ENCODE peak calls at places on chromosomes 5 and 9, in four cellular contexts. H is iPS DF 6.9, M is ovary, Q is spleen. S is an unnamed sample.
A peak's percentile ranks its signal among the peaks of the same experiment; 100 is the strongest.

GRCh38 chr9:121299467-121300282 is 31.7 kb downstream of the GSN start:
- DNase-seq in H (no peak), M (peak; percentile 64), Q (peak; percentile 87), S (peak; percentile 4)

GRCh38 chr5:151310932-151311331 is 7.4 kb upstream of the SLC36A3 start:
- DNase-seq in H (no peak), M (no peak), Q (no peak), S (no peak)

GRCh38 chr5:145554399-145554798 is 280.7 kb downstream of the PRELID2 start:
- DNase-seq in H (no peak), M (no peak), Q (no peak), S (no peak)

GRCh38 chr9:93959739-93960154 is 4.6 kb upstream of the BARX1 start:
- DNase-seq in H (no peak), M (no peak), Q (no peak), S (no peak)

GRCh38 chr5:9059920-9060691 is 485.8 kb downstream of the SEMA5A start:
- DNase-seq in H (no peak), M (no peak), Q (no peak), S (no peak)

GRCh38 chr5:156699147-156699546 is 150.9 kb upstream of the PPP1R2B start:
- DNase-seq in H (no peak), M (no peak), Q (no peak), S (no peak)

GRCh38 chr5:177113566-177114424 is 19.8 kb upstream of the NSD1 start:
- DNase-seq in H (no peak), M (peak; percentile 79), Q (peak; percentile 92), S (peak; percentile 67)

GRCh38 chr5:77785229-77785628 is 9.1 kb upstream of the TBCA start:
- DNase-seq in H (no peak), M (no peak), Q (peak; percentile 72), S (no peak)

GRCh38 chr5:177491983-177492746 is 5.2 kb downstream of the PDLIM7 start:
- DNase-seq in H (no peak), M (no peak), Q (no peak), S (no peak)

GRCh38 chr9:131366745-131367401 is 27.0 kb upstream of the PRRC2B start:
- DNase-seq in H (no peak), M (peak; percentile 51), Q (no peak), S (no peak)

GRCh38 chr5:38607930-38608545 is 51.6 kb upstream of the LIFR start:
- DNase-seq in H (no peak), M (no peak), Q (no peak), S (no peak)

GRCh38 chr5:91074615-91075014 is 308.5 kb downstream of the ARRDC3 start:
- DNase-seq in H (no peak), M (no peak), Q (no peak), S (no peak)

GRCh38 chr9:83070257-83070656 is 7.3 kb upstream of the RASEF start:
- DNase-seq in H (no peak), M (no peak), Q (no peak), S (no peak)

GRCh38 chr9:73451003-73451402 is 299.3 kb downstream of the ANXA1 start:
- DNase-seq in H (no peak), M (no peak), Q (no peak), S (no peak)

GRCh38 chr9:134136117-134136996 is 475 bp downstream of the WDR5 start:
- DNase-seq in H (no peak), M (peak; percentile 57), Q (no peak), S (no peak)

GRCh38 chr9:99822596-99823391 is 1.1 kb downstream of the NR4A3 start:
- DNase-seq in H (no peak), M (peak; percentile 52), Q (peak; percentile 85), S (peak; percentile 39)

GRCh38 chr5:144418719-144419118 is 248.0 kb downstream of the KCTD16 start:
- DNase-seq in H (no peak), M (no peak), Q (no peak), S (no peak)

GRCh38 chr9:98479967-98480847 is 224.8 kb upstream of the TBC1D2 start:
- DNase-seq in H (no peak), M (no peak), Q (no peak), S (no peak)

GRCh38 chr5:83839788-83840187 is 119.1 kb upstream of the HAPLN1 start:
- DNase-seq in H (no peak), M (no peak), Q (no peak), S (no peak)

GRCh38 chr9:99171225-99172128 is 50.3 kb downstream of the ALG2 start:
- DNase-seq in H (no peak), M (no peak), Q (no peak), S (no peak)

GRCh38 chr5:88298425-88298824 is 29.8 kb upstream of the TMEM161B start:
- DNase-seq in H (no peak), M (no peak), Q (no peak), S (no peak)

GRCh38 chr9:114061292-114061691 is 16.8 kb downstream of the AMBP start:
- DNase-seq in H (no peak), M (no peak), Q (peak; percentile 44), S (no peak)

GRCh38 chr9:121855476-121855875 is 204.0 kb downstream of the DAB2IP start:
- DNase-seq in H (no peak), M (no peak), Q (no peak), S (no peak)

GRCh38 chr9:69193685-69194032 is 19.6 kb downstream of the TJP2 start:
- DNase-seq in H (no peak), M (no peak), Q (no peak), S (no peak)

GRCh38 chr5:83512051-83512745 is 40.7 kb downstream of the VCAN start:
- DNase-seq in H (no peak), M (no peak), Q (no peak), S (no peak)

GRCh38 chr5:50874985-50875330 is 208.5 kb downstream of the PARP8 start:
- DNase-seq in H (no peak), M (no peak), Q (no peak), S (no peak)

GRCh38 chr9:114007991-114008666 is 70.0 kb downstream of the AMBP start:
- DNase-seq in H (no peak), M (no peak), Q (peak; percentile 59), S (no peak)

GRCh38 chr5:14269395-14269794 is 126.3 kb downstream of the TRIO start:
- DNase-seq in H (no peak), M (no peak), Q (no peak), S (no peak)

GRCh38 chr9:37104183-37104889 is 16.0 kb upstream of the ZCCHC7 start:
- DNase-seq in H (no peak), M (no peak), Q (no peak), S (no peak)

GRCh38 chr9:120478208-120478607 is 101.8 kb downstream of the CDK5RAP2 start:
- DNase-seq in H (no peak), M (no peak), Q (no peak), S (no peak)

GRCh38 chr5:96829336-96829735 is 21.6 kb upstream of the ERAP1 start:
- DNase-seq in H (no peak), M (no peak), Q (no peak), S (no peak)

GRCh38 chr9:109906766-109907382 is 126.9 kb downstream of the PALM2AKAP2 start:
- DNase-seq in H (no peak), M (no peak), Q (no peak), S (no peak)

GRCh38 chr9:137390553-137391410 is 32.2 kb downstream of the EXD3 start:
- DNase-seq in H (no peak), M (no peak), Q (no peak), S (no peak)

GRCh38 chr9:27671591-27671990 is 98.3 kb upstream of the C9orf72 start:
- DNase-seq in H (no peak), M (no peak), Q (no peak), S (no peak)

GRCh38 chr5:68455216-68455615 is 239.7 kb downstream of the PIK3R1 start:
- DNase-seq in H (no peak), M (no peak), Q (no peak), S (no peak)

GRCh38 chr9:74036549-74037231 is 460.4 kb upstream of the RORB start:
- DNase-seq in H (no peak), M (no peak), Q (no peak), S (no peak)

GRCh38 chr5:106154280-106154716 is 1516.4 kb downstream of the EFNA5 start:
- DNase-seq in H (no peak), M (no peak), Q (peak; percentile 66), S (no peak)

GRCh38 chr5:36680066-36680465 is 73.7 kb downstream of the SLC1A3 start:
- DNase-seq in H (no peak), M (no peak), Q (no peak), S (no peak)

GRCh38 chr9:113475031-113475430 is 11.5 kb downstream of the RGS3 start:
- DNase-seq in H (no peak), M (no peak), Q (no peak), S (no peak)

GRCh38 chr5:59062986-59063683 is 480.3 kb downstream of the RAB3C start:
- DNase-seq in H (no peak), M (no peak), Q (no peak), S (no peak)
- H3K36me3 ChIP-seq in H (no peaks in the 10 kb centered on the region), M (no peaks in the 10 kb centered on the region), Q (no peaks in the 10 kb centered on the region), S (no peaks in the 10 kb centered on the region)

DNA sequence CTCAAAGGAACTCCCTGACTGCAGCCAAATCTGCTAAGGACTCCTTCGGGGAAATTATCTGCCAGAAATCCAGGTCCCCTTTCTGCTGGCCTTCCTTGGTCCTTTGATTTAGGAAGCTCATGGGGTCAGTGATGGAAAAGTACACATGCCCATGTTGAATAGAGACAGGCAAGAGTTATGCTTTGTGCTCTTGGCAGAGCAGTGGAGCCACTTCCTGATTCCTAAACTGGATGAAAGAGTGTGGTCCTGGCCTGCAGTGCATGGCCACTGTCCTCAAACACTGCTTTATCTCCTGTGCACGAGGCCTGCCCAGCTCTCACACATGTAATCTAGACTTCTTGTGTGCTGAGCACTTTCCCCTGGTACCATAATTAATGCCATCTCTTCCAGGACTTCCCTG is 2.0 kb upstream of the EBF1 start:
- DNase-seq in H (no peak), M (no peak), Q (no peak), S (no peak)
- H3K27ac ChIP-seq in H (no peak overlapping the region), M (no peak overlapping the region), Q (peak overlapping the region; percentile 90), S (no peak overlapping the region)

GRCh38 chr5:140647042-140647341 is 438 bp downstream of the NDUFA2 start:
- DNase-seq in H (no peak), M (no peak), Q (no peak), S (no peak)
- H3K36me3 ChIP-seq in H (peaks cover 12% of the 10 kb centered on the region), M (no peaks in the 10 kb centered on the region), Q (peaks cover 78% of the 10 kb centered on the region), S (peaks cover 30% of the 10 kb centered on the region)

GRCh38 chr5:131795879-131796792 is 681 bp downstream of the FNIP1 start:
- DNase-seq in H (no peak), M (peak; percentile 73), Q (peak; percentile 93), S (peak; percentile 71)
- H3K27ac ChIP-seq in H (no peak overlapping the region), M (peak overlapping the region; percentile 97), Q (peak overlapping the region; percentile 99), S (peak overlapping the region; percentile 96)

GRCh38 chr5:137880313-137880712 is 8.9 kb upstream of the PKD2L2 start:
- DNase-seq in H (no peak), M (no peak), Q (no peak), S (no peak)
- H3K36me3 ChIP-seq in H (no peaks in the 10 kb centered on the region), M (no peaks in the 10 kb centered on the region), Q (peaks cover 6% of the 10 kb centered on the region), S (no peaks in the 10 kb centered on the region)

DNA sequence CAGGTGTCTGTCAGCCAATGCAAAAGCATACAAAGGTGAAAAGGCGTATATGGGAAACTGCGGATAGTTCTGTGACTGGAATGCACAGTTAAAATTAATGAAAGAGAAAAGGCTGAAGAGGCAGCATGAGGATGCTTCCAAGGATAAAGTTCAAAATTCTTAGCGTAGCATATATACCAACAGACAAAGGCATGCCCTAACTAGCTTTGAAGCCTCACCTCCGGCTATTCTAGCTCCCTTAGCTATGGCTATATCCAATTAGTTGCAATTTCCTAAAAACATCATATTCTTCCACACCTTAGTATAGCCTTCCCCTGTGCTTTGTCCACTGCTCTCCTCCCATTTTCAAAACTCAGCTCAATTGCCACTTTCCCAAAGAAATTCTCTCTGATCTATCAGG is 1.4 kb upstream of the DNAJA1 start:
- DNase-seq in H (no peak), M (no peak), Q (no peak), S (no peak)
- H3K27ac ChIP-seq in H (no peak overlapping the region), M (peak overlapping the region; percentile 99), Q (peak overlapping the region; percentile 100), S (peak overlapping the region; percentile 99)

S was measured in CD8-positive, alpha-beta memory T cell.